ENCODE peak calls at places on chromosomes 11 and 22, in five cellular contexts. R, Z, L, G and U are unnamed samples.

GRCh38 chr22:24962835-24963234 is 10.3 kb downstream of the KIAA1671 start:
- DNase-seq in R (no peak), G (no peak), L (no peak), Z (no peak), U (no peak)

GRCh38 chr11:3164540-3165151 is 464 bp downstream of the OSBPL5 start:
- DNase-seq in R (no peak), Z (no peak), L (no peak), G (no peak), U (no peak)

GRCh38 chr11:120057028-120057330 is 80.9 kb downstream of the TRIM29 start:
- DNase-seq in L (peak; percentile 41), G (no peak), R (no peak), Z (no peak), U (no peak)

GRCh38 chr22:22508274-22509176 is at the start of gene ZNF280B:
- DNase-seq in G (peak; percentile 84), R (peak; percentile 90), L (peak; percentile 94), Z (peak; percentile 90), U (peak; percentile 90)

GRCh38 chr22:47332246-47332980 is 570.0 kb downstream of the TBC1D22A start:
- DNase-seq in G (no peak), R (no peak), Z (no peak), L (no peak), U (no peak)

GRCh38 chr11:36469881-36470802 is 39.9 kb downstream of the TRAF6 start:
- DNase-seq in G (no peak), R (no peak), Z (no peak), L (no peak), U (no peak)

GRCh38 chr22:22834783-22835182 is 52.8 kb upstream of the IGLL5 start:
- DNase-seq in R (no peak), Z (no peak), G (no peak), L (no peak), U (no peak)

GRCh38 chr11:62013266-62014157 is 46.1 kb upstream of the FTH1 start:
- DNase-seq in L (no peak), Z (no peak), G (no peak), R (no peak), U (no peak)

GRCh38 chr11:85934599-85935169 is 79.5 kb downstream of the CCDC83 start:
- DNase-seq in R (no peak), G (no peak), L (no peak), Z (no peak), U (peak; percentile 11)

GRCh38 chr11:1295086-1295485 is 14.3 kb downstream of the TOLLIP start:
- DNase-seq in L (no peak), Z (no peak), R (no peak), G (no peak), U (peak; percentile 38)

GRCh38 chr22:17842386-17842785 is 68.1 kb upstream of the BID start:
- DNase-seq in R (peak; percentile 52), Z (no peak), G (peak; percentile 3), L (no peak), U (no peak)

GRCh38 chr11:127620660-127621059 is 620.1 kb upstream of the KIRREL3 start:
- DNase-seq in Z (no peak), L (no peak), G (no peak), R (no peak), U (no peak)

GRCh38 chr11:68839953-68840641 is 1.6 kb downstream of the CPT1A start:
- DNase-seq in L (no peak), R (no peak), G (no peak), Z (no peak), U (no peak)

GRCh38 chr22:43777204-43777671 is 34.9 kb downstream of the EFCAB6 start:
- DNase-seq in R (no peak), Z (peak; percentile 23), G (no peak), L (no peak), U (no peak)

GRCh38 chr11:73012121-73012863 is 129.8 kb downstream of the FCHSD2 start:
- DNase-seq in L (no peak), Z (no peak), G (no peak), R (no peak), U (no peak)

GRCh38 chr11:61281581-61282250 is 13.4 kb downstream of the VWCE start:
- DNase-seq in G (peak; percentile 53), R (no peak), L (peak; percentile 90), Z (peak; percentile 54), U (peak; percentile 80)

GRCh38 chr22:32619614-32620426 is 145.2 kb downstream of the FBXO7 start:
- DNase-seq in Z (no peak), R (no peak), L (no peak), G (no peak), U (peak; percentile 22)

GRCh38 chr22:20591660-20592310 is 84.4 kb downstream of the MED15 start:
- DNase-seq in Z (peak; percentile 55), G (no peak), R (no peak), L (no peak), U (no peak)

GRCh38 chr22:46598737-46599424 is 21.3 kb upstream of the GRAMD4 start:
- DNase-seq in Z (no peak), R (no peak), G (no peak), L (no peak), U (no peak)

GRCh38 chr11:61472868-61473267 is 35.7 kb upstream of the LRRC10B start:
- DNase-seq in R (no peak), L (no peak), Z (no peak), G (no peak), U (no peak)

GRCh38 chr11:26847459-26847858 is 125.6 kb upstream of the SLC5A12 start:
- DNase-seq in Z (no peak), L (no peak), G (no peak), R (no peak), U (no peak)

GRCh38 chr22:17943533-17944204 is 80.7 kb downstream of the MICAL3 start:
- DNase-seq in Z (no peak), R (no peak), G (no peak), L (no peak), U (peak; percentile 40)

GRCh38 chr22:35409783-35410662 is 10.1 kb downstream of the MCM5 start:
- DNase-seq in L (no peak), R (peak; percentile 86), G (no peak), Z (no peak), U (peak; percentile 61)

GRCh38 chr22:33819743-33820142 is 100.5 kb downstream of the LARGE1 start:
- DNase-seq in R (no peak), Z (peak; percentile 29), L (no peak), G (no peak), U (no peak)